ENCODE peak calls at places on chromosome 15, in four cellular contexts. One of them, this sample, is unnamed.

GRCh38 chr15:71085809-71086208 is 29.5 kb upstream of the THSD4 start:
- DNase-seq in IMR-90: no peak
- DNase-seq in H9: peak
- DNase-seq in H1: peak
- DNase-seq in this sample: peak

GRCh38 chr15:66873856-66874255 is 171.8 kb downstream of the SMAD6 start:
- DNase-seq in IMR-90: no peak
- DNase-seq in H9: no peak
- DNase-seq in H1: no peak
- DNase-seq in this sample: peak

GRCh38 chr15:40942865-40943264 is 10.4 kb upstream of the CHAC1 start:
- DNase-seq in IMR-90: no peak
- DNase-seq in H9: no peak
- DNase-seq in H1: no peak
- DNase-seq in this sample: no peak

GRCh38 chr15:85125056-85125661 is 143.5 kb downstream of the PDE8A start:
- DNase-seq in IMR-90: peak
- DNase-seq in H9: peak
- DNase-seq in H1: no peak
- DNase-seq in this sample: peak

GRCh38 chr15:27422997-27423396 is 452.0 kb downstream of the GABRG3 start:
- DNase-seq in IMR-90: no peak
- DNase-seq in H9: no peak
- DNase-seq in H1: no peak
- DNase-seq in this sample: no peak

GRCh38 chr15:88704791-88705768 is 66.3 kb downstream of the ISG20 start:
- DNase-seq in IMR-90: no peak
- DNase-seq in H9: peak
- DNase-seq in H1: no peak
- DNase-seq in this sample: peak

GRCh38 chr15:52678036-52678467 is 1.1 kb downstream of the ATOSA start:
- DNase-seq in IMR-90: peak
- DNase-seq in H9: peak
- DNase-seq in H1: peak
- DNase-seq in this sample: peak

GRCh38 chr15:64582202-64582601 is 121.8 kb downstream of the ZNF609 start:
- DNase-seq in IMR-90: peak
- DNase-seq in H9: no peak
- DNase-seq in H1: no peak
- DNase-seq in this sample: no peak

GRCh38 chr15:91182096-91182495 is 82.0 kb downstream of the SV2B start:
- DNase-seq in IMR-90: no peak
- DNase-seq in H9: no peak
- DNase-seq in H1: no peak
- DNase-seq in this sample: no peak

GRCh38 chr15:86915811-86916331 is 836.2 kb downstream of the AGBL1 start:
- DNase-seq in IMR-90: peak
- DNase-seq in H9: peak
- DNase-seq in H1: no peak
- DNase-seq in this sample: peak

GRCh38 chr15:75640483-75641175 is 605 bp upstream of the IMP3 start:
- DNase-seq in IMR-90: peak
- DNase-seq in H9: no peak
- DNase-seq in H1: no peak
- DNase-seq in this sample: peak

GRCh38 chr15:88288661-88289060 is 32.1 kb upstream of the NTRK3 start:
- DNase-seq in IMR-90: no peak
- DNase-seq in H9: no peak
- DNase-seq in H1: no peak
- DNase-seq in this sample: no peak

GRCh38 chr15:38414351-38414750 is 39.6 kb upstream of the FAM98B start:
- DNase-seq in IMR-90: peak
- DNase-seq in H9: peak
- DNase-seq in H1: peak
- DNase-seq in this sample: peak

GRCh38 chr15:33964665-33965040 is 3.6 kb upstream of the CHRM5 start:
- DNase-seq in IMR-90: peak
- DNase-seq in H9: no peak
- DNase-seq in H1: no peak
- DNase-seq in this sample: no peak

GRCh38 chr15:83012038-83012490 is 625 bp upstream of the C15orf40 start:
- DNase-seq in IMR-90: no peak
- DNase-seq in H9: peak
- DNase-seq in H1: no peak
- DNase-seq in this sample: no peak
- H3K23ac ChIP-seq in IMR-90: peak
- H3K23ac ChIP-seq in H9: no peak
- H3K23ac ChIP-seq in H1: no peak
- H3K23ac ChIP-seq in this sample: no peak

DNA sequence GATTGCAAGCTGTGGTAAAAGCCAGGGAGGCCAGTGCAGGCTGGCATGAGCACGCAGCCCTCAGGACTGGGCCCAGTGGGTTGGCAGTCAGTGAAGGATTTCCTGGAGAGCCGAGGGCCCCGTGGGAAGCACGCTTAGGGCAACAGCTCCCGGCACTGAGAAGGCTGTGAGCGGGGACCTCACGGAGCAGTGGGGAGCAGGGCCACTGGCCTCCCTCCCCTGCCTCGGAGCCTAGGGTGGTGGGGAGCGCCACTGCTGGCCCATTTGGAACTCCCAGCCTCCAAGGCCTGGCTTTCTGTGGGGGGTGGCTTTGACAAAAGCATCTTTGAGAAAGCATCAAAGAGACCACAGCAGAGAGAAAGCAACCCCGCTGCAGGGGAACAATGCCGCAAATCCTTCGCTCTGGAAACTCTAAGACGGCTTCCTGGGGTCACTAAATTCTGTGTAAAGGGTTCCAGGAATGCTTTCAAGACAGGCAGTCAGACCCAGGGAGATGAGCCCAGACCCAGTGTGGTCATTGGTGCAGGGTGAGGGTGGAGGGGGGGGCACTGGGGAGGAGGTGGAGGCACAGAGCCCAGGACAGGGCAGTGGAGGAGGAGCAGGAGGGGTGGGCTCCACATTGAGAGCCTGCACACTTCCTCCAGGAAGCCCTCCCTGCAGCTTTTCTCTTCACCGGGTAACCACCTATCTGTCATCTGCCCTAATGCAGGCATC is 9.5 kb upstream of the APBA2 start:
- DNase-seq in IMR-90: no peak
- DNase-seq in H9: peak
- DNase-seq in H1: peak
- DNase-seq in this sample: peak
- H4K5ac ChIP-seq in IMR-90: no peak
- H4K5ac ChIP-seq in H9: no peak
- H4K5ac ChIP-seq in H1: no peak
- H4K5ac ChIP-seq in this sample: no peak

GRCh38 chr15:100783760-100784492 is 95.7 kb upstream of the ALDH1A3 start:
- DNase-seq in IMR-90: no peak
- DNase-seq in H9: no peak
- DNase-seq in H1: no peak
- DNase-seq in this sample: no peak
- H3K23ac ChIP-seq in IMR-90: no peak
- H3K23ac ChIP-seq in H9: no peak
- H3K23ac ChIP-seq in H1: no peak
- H3K23ac ChIP-seq in this sample: no peak

GRCh38 chr15:58737298-58737697 is 12.2 kb downstream of the ADAM10 start:
- DNase-seq in IMR-90: no peak
- DNase-seq in H9: no peak
- DNase-seq in H1: no peak
- DNase-seq in this sample: no peak

GRCh38 chr15:58734859-58735258 is 14.6 kb downstream of the ADAM10 start:
- DNase-seq in IMR-90: no peak
- DNase-seq in H9: no peak
- DNase-seq in H1: no peak
- DNase-seq in this sample: peak

GRCh38 chr15:58738051-58738707 is 11.3 kb downstream of the ADAM10 start:
- DNase-seq in IMR-90: peak
- DNase-seq in H9: no peak
- DNase-seq in H1: no peak
- DNase-seq in this sample: no peak

GRCh38 chr15:58732620-58733363 is 16.7 kb downstream of the ADAM10 start:
- DNase-seq in IMR-90: no peak
- DNase-seq in H9: no peak
- DNase-seq in H1: no peak
- DNase-seq in this sample: no peak

DNA sequence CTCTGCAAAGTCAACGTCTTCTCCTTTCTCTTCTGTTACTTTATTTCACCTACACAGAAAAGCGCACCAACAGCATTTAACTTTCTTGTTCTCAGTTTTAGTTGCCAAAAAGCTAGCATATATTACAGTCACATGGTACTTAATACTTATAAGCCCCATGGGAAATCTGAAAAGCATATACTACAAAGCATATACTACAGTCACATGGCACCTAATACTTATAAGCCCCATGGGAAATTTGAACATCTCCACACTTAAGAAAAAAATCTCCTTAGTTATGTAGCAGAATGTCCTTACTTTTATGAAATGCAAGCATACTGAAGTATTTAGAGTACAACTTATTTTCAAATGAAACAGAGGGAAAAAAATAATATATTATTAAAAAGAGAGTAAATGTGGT is 13.3 kb downstream of the ADAM10 start:
- DNase-seq in IMR-90: no peak
- DNase-seq in H9: no peak
- DNase-seq in H1: no peak
- DNase-seq in this sample: no peak
- H4K5ac ChIP-seq in IMR-90: no peak
- H4K5ac ChIP-seq in H9: no peak
- H4K5ac ChIP-seq in H1: no peak
- H4K5ac ChIP-seq in this sample: no peak

GRCh38 chr15:78276032-78276943 is 11.9 kb downstream of the DNAJA4 start:
- DNase-seq in IMR-90: peak
- DNase-seq in H9: no peak
- DNase-seq in H1: no peak
- DNase-seq in this sample: no peak
- H3K23ac ChIP-seq in IMR-90: no peak
- H3K23ac ChIP-seq in H9: no peak
- H3K23ac ChIP-seq in H1: no peak
- H3K23ac ChIP-seq in this sample: no peak

DNA sequence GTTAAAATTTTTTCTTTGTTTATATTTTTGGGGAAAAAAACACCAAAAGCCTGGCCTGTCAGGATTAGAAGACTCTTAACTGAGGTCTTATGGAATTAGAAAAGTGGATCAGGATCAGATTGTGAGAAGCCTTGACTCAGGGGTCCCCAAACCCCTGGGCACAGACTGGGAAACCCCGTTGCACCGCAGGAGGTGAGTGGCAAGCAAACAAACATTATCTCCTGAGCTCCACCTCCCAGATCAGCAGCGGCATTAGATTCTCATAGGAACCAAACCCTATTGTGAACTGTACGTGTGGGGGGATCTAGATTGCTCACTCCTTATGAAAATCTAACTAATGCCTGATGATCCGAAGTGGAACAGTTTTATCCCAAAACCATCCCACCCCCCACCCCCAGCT is 117.2 kb downstream of the TCF12 start:
- DNase-seq in IMR-90: no peak
- DNase-seq in H9: no peak
- DNase-seq in H1: no peak
- DNase-seq in this sample: peak
- H4K5ac ChIP-seq in IMR-90: no peak
- H4K5ac ChIP-seq in H9: no peak
- H4K5ac ChIP-seq in H1: no peak
- H4K5ac ChIP-seq in this sample: no peak

DNA sequence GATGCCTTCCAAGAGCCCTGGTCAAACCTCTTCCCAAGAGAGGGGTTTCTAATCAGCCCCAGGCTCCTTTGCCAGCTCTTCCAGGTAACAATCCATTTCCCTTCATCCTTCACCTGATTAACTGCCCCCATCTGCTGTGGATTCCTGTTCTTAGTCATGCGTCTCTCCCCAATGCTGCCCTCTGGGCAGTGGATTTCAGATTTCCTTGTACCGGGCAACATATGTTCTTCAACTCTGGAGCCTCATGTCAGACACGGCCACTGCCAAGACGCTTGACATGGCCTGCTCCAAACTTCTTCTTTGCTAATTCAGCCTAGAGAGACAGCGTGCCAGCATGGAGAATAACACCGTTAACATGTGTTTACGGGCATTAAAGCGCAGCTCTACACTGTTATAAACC is 1035.2 kb upstream of the NR2F2 start:
- DNase-seq in IMR-90: no peak
- DNase-seq in H9: no peak
- DNase-seq in H1: no peak
- DNase-seq in this sample: no peak
- H3K23ac ChIP-seq in IMR-90: no peak
- H3K23ac ChIP-seq in H9: no peak
- H3K23ac ChIP-seq in H1: no peak
- H3K23ac ChIP-seq in this sample: no peak

GRCh38 chr15:69990566-69991391 is 106.9 kb downstream of the TLE3 start:
- DNase-seq in IMR-90: no peak
- DNase-seq in H9: no peak
- DNase-seq in H1: no peak
- DNase-seq in this sample: no peak
- H4K5ac ChIP-seq in IMR-90: no peak
- H4K5ac ChIP-seq in H9: no peak
- H4K5ac ChIP-seq in H1: no peak
- H4K5ac ChIP-seq in this sample: no peak

GRCh38 chr15:35546581-35547381 is 816 bp upstream of the DPH6 start:
- DNase-seq in IMR-90: no peak
- DNase-seq in H9: no peak
- DNase-seq in H1: no peak
- DNase-seq in this sample: no peak

GRCh38 chr15:35547775-35548364 is 1.9 kb upstream of the DPH6 start:
- DNase-seq in IMR-90: no peak
- DNase-seq in H9: peak
- DNase-seq in H1: no peak
- DNase-seq in this sample: peak

GRCh38 chr15:35545316-35545824 is 595 bp downstream of the DPH6 start:
- DNase-seq in IMR-90: peak
- DNase-seq in H9: peak
- DNase-seq in H1: no peak
- DNase-seq in this sample: no peak

GRCh38 chr15:35548435-35548834 is 2.5 kb upstream of the DPH6 start:
- DNase-seq in IMR-90: no peak
- DNase-seq in H9: peak
- DNase-seq in H1: no peak
- DNase-seq in this sample: peak

GRCh38 chr15:35545825-35546580 is at the start of gene DPH6:
- DNase-seq in IMR-90: peak
- DNase-seq in H9: peak
- DNase-seq in H1: no peak
- DNase-seq in this sample: peak
- H3K23ac ChIP-seq in IMR-90: peak
- H3K23ac ChIP-seq in H9: no peak
- H3K23ac ChIP-seq in H1: no peak
- H3K23ac ChIP-seq in this sample: no peak

This sample was measured in mesendoderm.